ENCODE peak calls at places on chromosomes 11 and 22, in nine cellular contexts. A is stomach, G is esophagus muscularis mucosa, I is upper lobe of left lung, J is spleen, O is HepG2, D is GM23338, S is SK-N-MC, Q is transverse colon. U is an unnamed sample.

GRCh38 chr11:68213135-68213515 is at the start of gene KMT5B:
- DNase-seq in A (peak), G (no peak), I (peak), J (no peak), O (no peak), D (peak), S (no peak), Q (peak), U (no peak)

GRCh38 chr11:65589444-65590239 is 6.0 kb downstream of the KCNK7 start:
- DNase-seq in A (no peak), G (no peak), I (peak), J (peak), O (no peak), D (no peak), S (no peak), Q (peak), U (no peak)

GRCh38 chr11:4673781-4674180 is 23.9 kb downstream of the OR51E2 start:
- DNase-seq in A (no peak), G (no peak), I (no peak), J (no peak), O (no peak), D (no peak), S (no peak), Q (no peak), U (no peak)

GRCh38 chr11:8839957-8840945 is 70.7 kb upstream of the AKIP1 start:
- DNase-seq in A (peak), G (no peak), I (no peak), J (peak), O (peak), D (peak), S (no peak), Q (peak), U (no peak)

GRCh38 chr11:114291847-114292680 is 4.1 kb upstream of the NNMT start:
- DNase-seq in A (no peak), G (no peak), I (no peak), J (no peak), O (no peak), D (no peak), S (no peak), Q (no peak), U (no peak)

GRCh38 chr11:73260127-73260457 is 12.0 kb upstream of the P2RY6 start:
- DNase-seq in A (peak), G (no peak), I (no peak), J (no peak), O (no peak), D (no peak), S (no peak), Q (no peak), U (no peak)

GRCh38 chr11:64844330-64845124 is at the start of gene CDC42BPG:
- DNase-seq in A (peak), G (no peak), I (peak), J (peak), O (peak), D (peak), S (no peak), Q (peak), U (no peak)

GRCh38 chr11:12840871-12841516 is 166.8 kb downstream of the TEAD1 start:
- DNase-seq in A (no peak), G (no peak), I (no peak), J (no peak), O (no peak), D (no peak), S (no peak), Q (no peak), U (no peak)

GRCh38 chr11:92269021-92269420 is 44.4 kb downstream of the FAT3 start:
- DNase-seq in A (no peak), G (no peak), I (no peak), J (no peak), O (peak), D (peak), S (no peak), Q (no peak), U (no peak)

GRCh38 chr22:26921726-26922125 is 264.3 kb downstream of the MIAT start:
- DNase-seq in A (no peak), G (no peak), I (no peak), J (no peak), O (no peak), D (no peak), S (no peak), Q (no peak), U (no peak)

GRCh38 chr22:49958961-49959781 is 1.4 kb upstream of the PIM3 start:
- DNase-seq in A (peak), G (no peak), I (peak), J (peak), O (peak), D (no peak), S (no peak), Q (peak), U (no peak)

DNA sequence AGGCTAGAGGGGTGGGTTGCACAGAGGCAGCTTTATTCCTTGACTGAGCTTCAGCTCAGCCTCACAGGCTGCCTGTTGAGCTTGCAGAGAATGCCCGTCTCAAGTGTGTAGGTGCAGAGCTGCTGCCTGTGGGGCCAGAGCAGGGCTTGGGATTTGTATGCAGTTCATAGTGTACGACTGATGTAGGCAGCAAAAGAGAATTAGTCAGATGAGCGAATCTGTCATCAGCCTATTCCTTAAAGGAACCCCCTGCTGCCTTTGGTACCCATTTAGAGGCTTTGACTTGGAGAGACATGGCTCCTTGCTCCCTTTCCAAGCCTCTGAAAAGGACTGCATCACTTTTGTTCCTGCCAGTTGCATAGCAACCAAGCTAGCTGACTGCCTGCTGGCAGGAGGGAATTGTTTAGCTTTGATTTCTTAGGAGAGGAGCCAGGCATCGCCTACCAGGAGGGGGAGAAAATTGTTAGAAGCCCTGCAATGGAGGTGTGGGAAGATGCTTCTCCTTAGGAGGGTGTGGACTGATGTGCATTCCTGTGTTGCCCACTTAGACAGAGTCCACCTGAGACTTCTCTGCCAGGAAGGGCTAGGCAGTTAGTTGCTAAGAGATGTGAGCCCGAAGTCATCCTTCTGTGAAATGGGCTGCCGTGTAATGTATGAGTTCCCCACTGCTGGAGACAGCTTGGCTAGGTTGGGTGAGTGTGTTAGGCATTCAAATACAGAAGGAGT is 10.9 kb downstream of the ACO2 start:
- DNase-seq in A (no peak), G (no peak), I (no peak), J (no peak), O (no peak), D (peak), S (no peak), Q (no peak), U (no peak)
- TF ChIP-seq POLR2AphosphoS5 in A (no peak), G (peak), I (no peak), J (no peak), O (no peak), D (no peak), S (no peak), Q (no peak), U (no peak)

GRCh38 chr11:119434531-119435330 is 11.8 kb upstream of the THY1 start:
- DNase-seq in A (no peak), G (no peak), I (no peak), J (no peak), O (no peak), D (no peak), S (no peak), Q (no peak), U (no peak)
- TF ChIP-seq POLR2AphosphoS5 in A (no peak), G (no peak), I (no peak), J (no peak), O (no peak), D (no peak), S (no peak), Q (no peak), U (no peak)

DNA sequence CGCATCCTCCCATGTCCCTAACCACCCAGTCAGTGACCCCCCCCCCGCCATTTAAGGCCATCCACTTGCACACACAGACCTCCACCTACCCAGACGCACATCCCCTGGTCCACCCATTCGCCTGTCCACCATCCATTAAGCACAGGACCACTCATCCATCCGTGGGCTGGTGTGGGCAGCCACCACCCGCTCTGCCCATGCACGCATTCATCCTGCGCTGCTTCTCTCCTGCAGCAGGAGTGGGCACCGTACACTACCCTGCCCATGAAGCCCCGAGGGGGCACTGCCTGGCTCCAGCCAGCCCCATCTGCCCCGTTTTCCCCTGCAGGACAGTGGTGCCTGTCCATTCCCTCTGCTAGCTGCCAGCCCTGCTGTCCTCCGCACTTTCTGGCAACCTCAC is 3.9 kb upstream of the SLC16A8 start:
- DNase-seq in A (no peak), G (no peak), I (peak), J (no peak), O (no peak), D (no peak), S (no peak), Q (no peak), U (no peak)
- TF ChIP-seq POLR2AphosphoS5 in A (no peak), G (no peak), I (no peak), J (no peak), O (no peak), D (no peak), S (no peak), Q (no peak), U (no peak)

GRCh38 chr11:119307974-119308373 is 9.0 kb downstream of the MCAM start:
- DNase-seq in A (no peak), G (no peak), I (no peak), J (no peak), O (no peak), D (no peak), S (no peak), Q (no peak), U (no peak)

GRCh38 chr11:119307219-119307618 is 9.7 kb downstream of the MCAM start:
- DNase-seq in A (no peak), G (no peak), I (no peak), J (no peak), O (no peak), D (peak), S (no peak), Q (no peak), U (no peak)

GRCh38 chr11:119309411-119309810 is 7.5 kb downstream of the MCAM start:
- DNase-seq in A (no peak), G (no peak), I (peak), J (no peak), O (no peak), D (no peak), S (no peak), Q (no peak), U (no peak)

GRCh38 chr11:119305556-119306372 is 11.2 kb downstream of the MCAM start:
- DNase-seq in A (no peak), G (no peak), I (no peak), J (no peak), O (peak), D (no peak), S (no peak), Q (no peak), U (no peak)

DNA sequence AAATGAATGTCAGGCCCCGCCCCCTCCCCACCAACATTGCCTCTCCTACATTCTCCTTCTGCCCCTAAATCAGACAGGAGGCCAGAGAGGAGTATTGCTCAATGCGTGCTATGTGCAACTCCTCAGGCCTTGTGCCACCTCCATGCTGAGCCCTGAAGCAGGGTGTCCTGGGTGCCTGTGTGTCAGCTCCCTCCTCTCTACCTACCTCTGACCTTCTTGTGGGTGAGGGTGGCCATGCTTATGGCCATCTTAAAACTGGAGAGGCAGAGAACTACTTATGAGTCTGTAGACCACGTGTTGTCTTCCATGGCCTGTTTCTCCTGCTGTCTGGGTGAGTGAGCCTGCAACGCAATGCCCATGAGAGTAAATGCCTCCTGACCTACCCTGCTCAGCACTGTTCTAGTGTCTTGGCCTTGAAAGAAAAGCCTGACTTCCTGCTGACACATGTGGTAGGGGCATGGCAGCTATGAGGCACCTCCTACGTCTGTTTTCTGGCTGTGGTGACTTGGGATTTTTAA is 10.5 kb downstream of the MCAM start:
- DNase-seq in A (no peak), G (no peak), I (no peak), J (no peak), O (no peak), D (no peak), S (no peak), Q (no peak), U (no peak)
- TF ChIP-seq POLR2AphosphoS5 in A (no peak), G (peak), I (no peak), J (peak), O (no peak), D (no peak), S (no peak), Q (no peak), U (peak)